ENCODE peak calls at places on chromosomes 3 and 15, in four cellular contexts. One of them, this sample, is unnamed.

GRCh38 chr3:1082024-1082633 is 10.7 kb upstream of the CNTN6 start:
- DNase-seq in K562: peak; percentile 14
- DNase-seq in GM12878: no peak
- DNase-seq in HepG2: peak; percentile 1
- DNase-seq in this sample: no peak

GRCh38 chr3:184332370-184333090 is 4.9 kb upstream of the FAM131A start:
- DNase-seq in HepG2: no peak
- DNase-seq in GM12878: no peak
- DNase-seq in K562: no peak
- DNase-seq in this sample: no peak

GRCh38 chr15:39396979-39397615 is 183.8 kb upstream of the THBS1 start:
- DNase-seq in GM12878: no peak
- DNase-seq in K562: peak; percentile 42
- DNase-seq in HepG2: no peak
- DNase-seq in this sample: no peak

GRCh38 chr3:152209776-152210175 is 59.0 kb upstream of the MBNL1 start:
- DNase-seq in GM12878: no peak
- DNase-seq in K562: no peak
- DNase-seq in HepG2: no peak
- DNase-seq in this sample: no peak

GRCh38 chr3:187694801-187695200 is 7.6 kb downstream of the RTP2 start:
- DNase-seq in HepG2: no peak
- DNase-seq in K562: no peak
- DNase-seq in GM12878: no peak
- DNase-seq in this sample: no peak

GRCh38 chr3:81910244-81910852 is 148.9 kb upstream of the GBE1 start:
- DNase-seq in K562: peak; percentile 36
- DNase-seq in GM12878: peak; percentile 21
- DNase-seq in HepG2: peak; percentile 46
- DNase-seq in this sample: peak; percentile 15

GRCh38 chr15:72566973-72567372 is 87.5 kb upstream of the GOLGA6B start:
- DNase-seq in K562: no peak
- DNase-seq in HepG2: no peak
- DNase-seq in GM12878: no peak
- DNase-seq in this sample: no peak

GRCh38 chr15:50546566-50546965 is at the start of gene USP50:
- DNase-seq in GM12878: no peak
- DNase-seq in HepG2: no peak
- DNase-seq in K562: no peak
- DNase-seq in this sample: no peak

GRCh38 chr3:46378426-46378942 is 7.7 kb downstream of the CCR5 start:
- DNase-seq in GM12878: no peak
- DNase-seq in HepG2: peak; percentile 27
- DNase-seq in K562: peak; percentile 63
- DNase-seq in this sample: peak; percentile 79

GRCh38 chr3:71102111-71103039 is 481.2 kb downstream of the FOXP1 start:
- DNase-seq in HepG2: no peak
- DNase-seq in GM12878: no peak
- DNase-seq in K562: no peak
- DNase-seq in this sample: no peak

GRCh38 chr15:23564798-23565394 is 578 bp upstream of the MKRN3 start:
- DNase-seq in K562: no peak
- DNase-seq in GM12878: no peak
- DNase-seq in HepG2: no peak
- DNase-seq in this sample: no peak

GRCh38 chr3:141644931-141645330 is 93.2 kb upstream of the RNF7 start:
- DNase-seq in HepG2: peak; percentile 67
- DNase-seq in GM12878: no peak
- DNase-seq in K562: peak; percentile 74
- DNase-seq in this sample: peak; percentile 92

GRCh38 chr3:152287898-152288576 is 19.3 kb downstream of the MBNL1 start:
- DNase-seq in HepG2: no peak
- DNase-seq in K562: no peak
- DNase-seq in GM12878: no peak
- DNase-seq in this sample: no peak

GRCh38 chr3:65963787-65964707 is 74.7 kb downstream of the MAGI1 start:
- DNase-seq in HepG2: peak; percentile 47
- DNase-seq in GM12878: peak; percentile 40
- DNase-seq in K562: no peak
- DNase-seq in this sample: no peak

GRCh38 chr3:154095832-154096421 is 25.3 kb upstream of the ARHGEF26 start:
- DNase-seq in K562: no peak
- DNase-seq in GM12878: no peak
- DNase-seq in HepG2: peak; percentile 12
- DNase-seq in this sample: no peak

GRCh38 chr3:191328963-191329653 is at the start of gene CCDC50:
- DNase-seq in HepG2: peak; percentile 77
- DNase-seq in GM12878: no peak
- DNase-seq in K562: peak; percentile 79
- DNase-seq in this sample: peak; percentile 82

GRCh38 chr15:40829155-40829554 is 647 bp upstream of the PPP1R14D start:
- DNase-seq in GM12878: no peak
- DNase-seq in K562: no peak
- DNase-seq in HepG2: no peak
- DNase-seq in this sample: no peak

GRCh38 chr3:122003596-122003995 is 18.5 kb downstream of the ILDR1 start:
- DNase-seq in K562: no peak
- DNase-seq in GM12878: no peak
- DNase-seq in HepG2: no peak
- DNase-seq in this sample: no peak

GRCh38 chr3:182716114-182716688 is 77.1 kb upstream of the ATP11B start:
- DNase-seq in K562: no peak
- DNase-seq in GM12878: peak; percentile 38
- DNase-seq in HepG2: no peak
- DNase-seq in this sample: no peak

GRCh38 chr3:178439504-178439903 is 96.7 kb upstream of the KCNMB2 start:
- DNase-seq in GM12878: no peak
- DNase-seq in HepG2: no peak
- DNase-seq in K562: no peak
- DNase-seq in this sample: no peak

GRCh38 chr3:16338124-16338523 is 73.1 kb downstream of the OXNAD1 start:
- DNase-seq in HepG2: no peak
- DNase-seq in GM12878: peak; percentile 20
- DNase-seq in K562: no peak
- DNase-seq in this sample: no peak

GRCh38 chr3:149541091-149541491 is 66.6 kb downstream of the TM4SF4 start:
- DNase-seq in GM12878: no peak
- DNase-seq in HepG2: no peak
- DNase-seq in K562: no peak
- DNase-seq in this sample: no peak

GRCh38 chr3:100968908-100969556 is 24.2 kb downstream of the ABI3BP start:
- DNase-seq in K562: no peak
- DNase-seq in HepG2: no peak
- DNase-seq in GM12878: no peak
- DNase-seq in this sample: no peak

GRCh38 chr3:47414666-47415587 is 34.1 kb downstream of the PTPN23 start:
- DNase-seq in HepG2: no peak
- DNase-seq in GM12878: no peak
- DNase-seq in K562: no peak
- DNase-seq in this sample: no peak
- TF ChIP-seq TCF7 in HepG2: no peak
- TF ChIP-seq TCF7 in GM12878: no peak
- TF ChIP-seq TCF7 in K562: no peak
- TF ChIP-seq TCF7 in this sample: no peak

GRCh38 chr3:173911446-173911845 is 513.9 kb downstream of the NLGN1 start:
- DNase-seq in GM12878: no peak
- DNase-seq in K562: no peak
- DNase-seq in HepG2: no peak
- DNase-seq in this sample: no peak
- TF ChIP-seq CREM in GM12878: no peak
- TF ChIP-seq CREM in K562: no peak
- TF ChIP-seq CREM in HepG2: no peak
- TF ChIP-seq CREM in this sample: no peak

GRCh38 chr3:50189989-50190388 is 1.4 kb upstream of the GNAT1 start:
- DNase-seq in K562: no peak
- DNase-seq in GM12878: no peak
- DNase-seq in HepG2: no peak
- DNase-seq in this sample: no peak

GRCh38 chr3:50187750-50188149 is 3.7 kb upstream of the GNAT1 start:
- DNase-seq in HepG2: no peak
- DNase-seq in GM12878: no peak
- DNase-seq in K562: no peak
- DNase-seq in this sample: no peak

GRCh38 chr3:50190921-50191660 is at the start of gene GNAT1:
- DNase-seq in GM12878: no peak
- DNase-seq in HepG2: no peak
- DNase-seq in K562: no peak
- DNase-seq in this sample: no peak

GRCh38 chr3:50192124-50192523 is 714 bp downstream of the GNAT1 start:
- DNase-seq in K562: no peak
- DNase-seq in HepG2: no peak
- DNase-seq in GM12878: no peak
- DNase-seq in this sample: no peak

GRCh38 chr3:50189274-50189673 is 2.1 kb upstream of the GNAT1 start:
- DNase-seq in HepG2: peak; percentile 78
- DNase-seq in GM12878: no peak
- DNase-seq in K562: peak; percentile 50
- DNase-seq in this sample: peak; percentile 80
- TF ChIP-seq TCF7 in HepG2: no peak
- TF ChIP-seq TCF7 in GM12878: no peak
- TF ChIP-seq TCF7 in K562: no peak
- TF ChIP-seq TCF7 in this sample: no peak

DNA sequence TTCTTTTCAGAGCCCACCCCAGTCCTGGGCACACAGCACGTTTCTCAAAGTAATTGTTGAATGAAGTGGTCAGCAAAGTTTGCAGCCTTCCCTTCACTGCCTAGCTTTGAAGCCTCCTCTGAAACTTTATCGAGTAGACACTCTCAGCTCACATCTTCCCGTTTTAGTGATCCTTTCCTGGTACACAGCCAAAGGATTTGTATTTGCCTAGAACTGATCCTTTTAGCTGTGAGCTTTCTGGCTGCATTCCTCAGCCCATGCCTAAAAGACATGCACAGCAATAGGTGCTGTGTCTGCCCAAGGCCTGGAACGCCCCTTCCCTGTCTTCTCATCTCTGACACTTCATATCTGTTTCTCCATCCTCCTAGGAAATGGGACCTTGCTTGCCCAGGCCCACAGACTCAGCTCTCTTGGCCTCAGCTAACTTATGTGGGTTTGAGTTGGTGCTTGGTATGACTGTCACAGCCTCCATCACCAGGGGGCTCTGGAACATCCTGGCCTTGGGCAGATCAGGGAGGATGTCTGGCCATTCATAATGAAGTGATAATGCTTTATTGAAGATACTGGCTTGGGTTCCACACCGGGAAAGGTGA is 156.8 kb upstream of the SMAD3 start:
- DNase-seq in K562: no peak
- DNase-seq in HepG2: no peak
- DNase-seq in GM12878: no peak
- DNase-seq in this sample: no peak
- TF ChIP-seq CREM in K562: no peak
- TF ChIP-seq CREM in HepG2: no peak
- TF ChIP-seq CREM in GM12878: no peak
- TF ChIP-seq CREM in this sample: no peak

GRCh38 chr15:38050988-38051387 is 116.5 kb downstream of the TMCO5A start:
- DNase-seq in HepG2: no peak
- DNase-seq in GM12878: no peak
- DNase-seq in K562: no peak
- DNase-seq in this sample: no peak

GRCh38 chr15:38050529-38050928 is 116.1 kb downstream of the TMCO5A start:
- DNase-seq in HepG2: no peak
- DNase-seq in GM12878: no peak
- DNase-seq in K562: no peak
- DNase-seq in this sample: no peak

GRCh38 chr15:38049876-38050275 is 115.4 kb downstream of the TMCO5A start:
- DNase-seq in HepG2: no peak
- DNase-seq in K562: no peak
- DNase-seq in GM12878: no peak
- DNase-seq in this sample: no peak

GRCh38 chr15:38042707-38043445 is 108.4 kb downstream of the TMCO5A start:
- DNase-seq in HepG2: no peak
- DNase-seq in K562: no peak
- DNase-seq in GM12878: no peak
- DNase-seq in this sample: no peak

GRCh38 chr15:38048001-38048455 is 113.6 kb downstream of the TMCO5A start:
- DNase-seq in GM12878: peak; percentile 60
- DNase-seq in HepG2: no peak
- DNase-seq in K562: no peak
- DNase-seq in this sample: no peak
- TF ChIP-seq TCF7 in GM12878: no peak
- TF ChIP-seq TCF7 in HepG2: no peak
- TF ChIP-seq TCF7 in K562: no peak
- TF ChIP-seq TCF7 in this sample: no peak

GRCh38 chr3:185405664-185406063 is 42.7 kb downstream of the MAP3K13 start:
- DNase-seq in K562: no peak
- DNase-seq in GM12878: no peak
- DNase-seq in HepG2: no peak
- DNase-seq in this sample: no peak
- TF ChIP-seq CREM in K562: no peak
- TF ChIP-seq CREM in GM12878: no peak
- TF ChIP-seq CREM in HepG2: no peak
- TF ChIP-seq CREM in this sample: no peak

This sample was measured in WTC11.